ENCODE peak calls at places on chromosomes 4 and X, in seven cellular contexts. One of them, this sample, is unnamed.

GRCh38 chr4:186472948-186473347 is 82.4 kb downstream of the MTNR1A start:
- DNase-seq in left lung: no peak
- DNase-seq in EH: peak
- DNase-seq in stimulated activated CD8-positive, alpha-beta memory T cell treated with anti-CD3 and anti-CD28 coated beads, Interleukin-15, amount 100 ng/mL, for 4 hours: no peak
- DNase-seq in B cell: no peak
- DNase-seq in AG10803: peak
- DNase-seq in islet precursor cell: no peak
- DNase-seq in this sample: peak

GRCh38 chr4:126405369-126405982 is 1090.7 kb downstream of the FAT4 start:
- DNase-seq in left lung: no peak
- DNase-seq in EH: peak
- DNase-seq in stimulated activated CD8-positive, alpha-beta memory T cell treated with anti-CD3 and anti-CD28 coated beads, Interleukin-15, amount 100 ng/mL, for 4 hours: no peak
- DNase-seq in B cell: no peak
- DNase-seq in AG10803: peak
- DNase-seq in islet precursor cell: peak
- DNase-seq in this sample: peak

GRCh38 chrX:151974336-151975227 is at the start of gene GABRE:
- DNase-seq in left lung: peak
- DNase-seq in EH: peak
- DNase-seq in stimulated activated CD8-positive, alpha-beta memory T cell treated with anti-CD3 and anti-CD28 coated beads, Interleukin-15, amount 100 ng/mL, for 4 hours: no peak
- DNase-seq in B cell: no peak
- DNase-seq in AG10803: peak
- DNase-seq in islet precursor cell: peak
- DNase-seq in this sample: peak

GRCh38 chr4:4711902-4712301 is 147.6 kb upstream of the MSX1 start:
- DNase-seq in left lung: no peak
- DNase-seq in EH: no peak
- DNase-seq in stimulated activated CD8-positive, alpha-beta memory T cell treated with anti-CD3 and anti-CD28 coated beads, Interleukin-15, amount 100 ng/mL, for 4 hours: no peak
- DNase-seq in B cell: no peak
- DNase-seq in AG10803: no peak
- DNase-seq in islet precursor cell: peak
- DNase-seq in this sample: no peak

GRCh38 chr4:4637710-4638109 is 95.9 kb upstream of the STX18 start:
- DNase-seq in left lung: no peak
- DNase-seq in EH: no peak
- DNase-seq in stimulated activated CD8-positive, alpha-beta memory T cell treated with anti-CD3 and anti-CD28 coated beads, Interleukin-15, amount 100 ng/mL, for 4 hours: no peak
- DNase-seq in B cell: no peak
- DNase-seq in AG10803: no peak
- DNase-seq in islet precursor cell: no peak
- DNase-seq in this sample: no peak

GRCh38 chr4:36038521-36038920 is 205.8 kb downstream of the ARAP2 start:
- DNase-seq in left lung: no peak
- DNase-seq in EH: no peak
- DNase-seq in stimulated activated CD8-positive, alpha-beta memory T cell treated with anti-CD3 and anti-CD28 coated beads, Interleukin-15, amount 100 ng/mL, for 4 hours: no peak
- DNase-seq in B cell: no peak
- DNase-seq in AG10803: no peak
- DNase-seq in islet precursor cell: no peak
- DNase-seq in this sample: no peak

GRCh38 chr4:89653012-89653411 is 183.9 kb downstream of the SNCA start:
- DNase-seq in left lung: no peak
- DNase-seq in EH: no peak
- DNase-seq in stimulated activated CD8-positive, alpha-beta memory T cell treated with anti-CD3 and anti-CD28 coated beads, Interleukin-15, amount 100 ng/mL, for 4 hours: no peak
- DNase-seq in B cell: no peak
- DNase-seq in AG10803: no peak
- DNase-seq in islet precursor cell: no peak
- DNase-seq in this sample: no peak

GRCh38 chr4:101958547-101958946 is 168.0 kb downstream of the BANK1 start:
- DNase-seq in left lung: no peak
- DNase-seq in EH: no peak
- DNase-seq in stimulated activated CD8-positive, alpha-beta memory T cell treated with anti-CD3 and anti-CD28 coated beads, Interleukin-15, amount 100 ng/mL, for 4 hours: no peak
- DNase-seq in B cell: no peak
- DNase-seq in AG10803: no peak
- DNase-seq in islet precursor cell: no peak
- DNase-seq in this sample: no peak